ENCODE peak calls at places on chromosomes 13 and 19, in seven cellular contexts. O is ACHN, Q is AG09319, P is hypothalamus, Y is kidney, T is NCI-H460, J is A549. S is an unnamed sample.

GRCh38 chr19:42196011-42197001 is 21.2 kb downstream of the DEDD2 start:
- DNase-seq in O (no peak), Q (no peak), P (no peak), Y (peak), T (no peak), J (no peak), S (no peak)

GRCh38 chr19:4352701-4353121 is 9.3 kb downstream of the MPND start:
- DNase-seq in O (peak), Q (no peak), P (peak), Y (peak), T (peak), J (peak), S (peak)

GRCh38 chr13:51643114-51643881 is 59.0 kb downstream of the WDFY2 start:
- DNase-seq in O (peak), Q (no peak), P (no peak), Y (no peak), T (peak), J (peak), S (peak)

GRCh38 chr19:41547569-41547968 is 28.4 kb upstream of the CEACAM21 start:
- DNase-seq in O (no peak), Q (no peak), P (no peak), Y (no peak), T (no peak), J (no peak), S (no peak)

GRCh38 chr19:3175761-3176714 is 2.5 kb upstream of the S1PR4 start:
- DNase-seq in O (peak), Q (peak), P (no peak), Y (peak), T (peak), J (no peak), S (no peak)

GRCh38 chr13:74388626-74389025 is 254.4 kb upstream of the KLF12 start:
- DNase-seq in O (no peak), Q (no peak), P (no peak), Y (no peak), T (no peak), J (no peak), S (no peak)

GRCh38 chr19:23528376-23528775 is 133.1 kb upstream of the ZNF91 start:
- DNase-seq in O (no peak), Q (no peak), P (no peak), Y (no peak), T (no peak), J (no peak), S (no peak)

GRCh38 chr13:100280681-100281080 is 191.8 kb downstream of the PCCA start:
- DNase-seq in O (no peak), Q (no peak), P (no peak), Y (no peak), T (peak), J (no peak), S (no peak)

GRCh38 chr19:16327911-16328823 is 3.5 kb downstream of the KLF2 start:
- DNase-seq in O (no peak), Q (peak), P (peak), Y (peak), T (no peak), J (no peak), S (peak)

GRCh38 chr13:70795484-70795883 is 687.2 kb upstream of the KLHL1 start:
- DNase-seq in O (no peak), Q (no peak), P (no peak), Y (no peak), T (no peak), J (no peak), S (no peak)

GRCh38 chr19:9622531-9622930 is 1.5 kb upstream of the ZNF561 start:
- DNase-seq in O (no peak), Q (no peak), P (no peak), Y (no peak), T (no peak), J (no peak), S (peak)

GRCh38 chr13:79799466-79799865 is 318.5 kb downstream of the NDFIP2 start:
- DNase-seq in O (no peak), Q (no peak), P (no peak), Y (no peak), T (no peak), J (no peak), S (no peak)

GRCh38 chr19:35328851-35329285 is at the start of gene CD22:
- DNase-seq in O (no peak), Q (no peak), P (no peak), Y (no peak), T (no peak), J (no peak), S (no peak)

GRCh38 chr19:3190921-3191805 is 5.4 kb downstream of the NCLN start:
- DNase-seq in O (no peak), Q (no peak), P (no peak), Y (peak), T (no peak), J (no peak), S (no peak)

GRCh38 chr13:54029226-54029625 is 1000.6 kb downstream of the OLFM4 start:
- DNase-seq in O (peak), Q (no peak), P (no peak), Y (no peak), T (peak), J (no peak), S (no peak)

GRCh38 chr13:37595162-37595561 is 3.4 kb downstream of the POSTN start:
- DNase-seq in O (no peak), Q (no peak), P (no peak), Y (no peak), T (no peak), J (no peak), S (peak)